ENCODE peak calls at places on chromosomes 6 and 20, in five cellular contexts. R, W, X, Z and Q are unnamed samples.

GRCh38 chr6:106069478-106069877 is 16.7 kb upstream of the PRDM1 start:
- DNase-seq in X (no peak), R (peak; percentile 76), W (no peak), Z (no peak), Q (no peak)

GRCh38 chr20:58699246-58700107 is 6.9 kb downstream of the NPEPL1 start:
- DNase-seq in Z (no peak), W (no peak), X (no peak), R (no peak), Q (no peak)

GRCh38 chr6:33610779-33611421 is 10.2 kb upstream of the ITPR3 start:
- DNase-seq in R (no peak), W (no peak), Z (no peak), X (no peak), Q (no peak)

GRCh38 chr6:32047855-32048766 is 9.9 kb downstream of the CYP21A2 start:
- DNase-seq in R (peak; percentile 24), X (peak; percentile 51), Z (peak; percentile 41), W (peak; percentile 59), Q (no peak)

GRCh38 chr20:41830702-41831101 is 212.5 kb upstream of the CHD6 start:
- DNase-seq in X (no peak), R (no peak), Z (no peak), W (no peak), Q (no peak)

GRCh38 chr6:31216208-31216898 is 45.9 kb upstream of the POU5F1 start:
- DNase-seq in X (no peak), Z (no peak), W (no peak), R (no peak), Q (no peak)

GRCh38 chr6:54059683-54060082 is 51.6 kb upstream of the MLIP start:
- DNase-seq in R (no peak), W (no peak), X (no peak), Z (no peak), Q (no peak)

GRCh38 chr6:97947841-97948240 is 664.8 kb upstream of the MMS22L start:
- DNase-seq in R (no peak), X (no peak), W (no peak), Z (no peak), Q (no peak)

GRCh38 chr6:10309826-10310405 is 105.0 kb downstream of the TFAP2A start:
- DNase-seq in Z (no peak), W (no peak), R (no peak), X (no peak), Q (no peak)